ENCODE peak calls at places on chromosomes 16 and 17, in four cellular contexts. H is hepatocyte, B is tibial nerve, N is uterus. S is an unnamed sample.

GRCh38 chr17:19650826-19651225 is 2.3 kb downstream of the ALDH3A2 start:
- DNase-seq in H (no peak), B (no peak), N (no peak), S (no peak)

GRCh38 chr17:47066095-47066494 is 87.0 kb upstream of the RPRML start:
- DNase-seq in H (no peak), B (no peak), N (no peak), S (no peak)

GRCh38 chr16:86495357-86495701 is 15.0 kb upstream of the FOXF1 start:
- DNase-seq in H (no peak), B (no peak), N (no peak), S (no peak)

GRCh38 chr17:60165223-60165622 is 15.4 kb downstream of the CA4 start:
- DNase-seq in H (no peak), B (no peak), N (no peak), S (no peak)

GRCh38 chr16:66690106-66690847 is 6.3 kb downstream of the CMTM4 start:
- DNase-seq in H (no peak), B (no peak), N (no peak), S (no peak)

GRCh38 chr16:69890114-69890890 is 60.8 kb upstream of the CLEC18A start:
- DNase-seq in H (peak; percentile 75), B (peak; percentile 51), N (peak; percentile 46), S (peak; percentile 15)

GRCh38 chr16:66619534-66620418 is 15.3 kb downstream of the CMTM3 start:
- DNase-seq in H (no peak), B (no peak), N (no peak), S (no peak)

GRCh38 chr16:27977966-27978365 is 85.5 kb downstream of the GSG1L start:
- DNase-seq in H (no peak), B (no peak), N (no peak), S (no peak)

GRCh38 chr17:29588017-29588557 is 1.4 kb downstream of the GIT1 start:
- DNase-seq in H (no peak), B (no peak), N (no peak), S (no peak)

GRCh38 chr16:31700200-31700529 is 172.5 kb downstream of the AHSP start:
- DNase-seq in H (no peak), B (no peak), N (no peak), S (no peak)

GRCh38 chr17:54944796-54945195 is 23.7 kb downstream of the COX11 start:
- DNase-seq in H (no peak), B (no peak), N (no peak), S (no peak)

GRCh38 chr16:7509919-7510705 is 177.5 kb downstream of the RBFOX1 start:
- DNase-seq in H (no peak), B (no peak), N (no peak), S (no peak)

GRCh38 chr16:89325861-89326471 is 108.5 kb downstream of the ZNF778 start:
- DNase-seq in H (peak; percentile 73), B (no peak), N (peak; percentile 44), S (no peak)

GRCh38 chr16:49452568-49452967 is 79.0 kb downstream of the C16orf78 start:
- DNase-seq in H (no peak), B (no peak), N (no peak), S (no peak)

GRCh38 chr17:41308918-41309359 is at the start of gene KRTAP16-1:
- DNase-seq in H (no peak), B (no peak), N (no peak), S (no peak)

GRCh38 chr16:17072104-17072503 is 398.7 kb downstream of the XYLT1 start:
- DNase-seq in H (no peak), B (no peak), N (no peak), S (no peak)

GRCh38 chr16:64910351-64910750 is 211.5 kb downstream of the CDH11 start:
- DNase-seq in H (peak; percentile 46), B (peak; percentile 14), N (peak; percentile 22), S (no peak)

GRCh38 chr17:39921323-39921722 is 2.9 kb upstream of the GSDMB start:
- DNase-seq in H (no peak), B (no peak), N (no peak), S (no peak)

GRCh38 chr16:10619271-10619849 is 39.0 kb upstream of the EMP2 start:
- DNase-seq in H (no peak), B (no peak), N (no peak), S (no peak)
- H3K4me3 ChIP-seq in H (no peak overlapping the region), B (peak overlapping the region; percentile 17), N (no peak overlapping the region), S (no peak overlapping the region)

GRCh38 chr17:965311-965989 is 14.1 kb downstream of the NXN start:
- DNase-seq in H (peak; percentile 63), B (no peak), N (no peak), S (no peak)

GRCh38 chr17:967122-967521 is 12.5 kb downstream of the NXN start:
- DNase-seq in H (no peak), B (no peak), N (no peak), S (no peak)

GRCh38 chr17:970388-970768 is 9.2 kb downstream of the NXN start:
- DNase-seq in H (no peak), B (no peak), N (no peak), S (no peak)

GRCh38 chr17:969767-970387 is 9.7 kb downstream of the NXN start:
- DNase-seq in H (peak; percentile 60), B (no peak), N (peak; percentile 43), S (no peak)

DNA sequence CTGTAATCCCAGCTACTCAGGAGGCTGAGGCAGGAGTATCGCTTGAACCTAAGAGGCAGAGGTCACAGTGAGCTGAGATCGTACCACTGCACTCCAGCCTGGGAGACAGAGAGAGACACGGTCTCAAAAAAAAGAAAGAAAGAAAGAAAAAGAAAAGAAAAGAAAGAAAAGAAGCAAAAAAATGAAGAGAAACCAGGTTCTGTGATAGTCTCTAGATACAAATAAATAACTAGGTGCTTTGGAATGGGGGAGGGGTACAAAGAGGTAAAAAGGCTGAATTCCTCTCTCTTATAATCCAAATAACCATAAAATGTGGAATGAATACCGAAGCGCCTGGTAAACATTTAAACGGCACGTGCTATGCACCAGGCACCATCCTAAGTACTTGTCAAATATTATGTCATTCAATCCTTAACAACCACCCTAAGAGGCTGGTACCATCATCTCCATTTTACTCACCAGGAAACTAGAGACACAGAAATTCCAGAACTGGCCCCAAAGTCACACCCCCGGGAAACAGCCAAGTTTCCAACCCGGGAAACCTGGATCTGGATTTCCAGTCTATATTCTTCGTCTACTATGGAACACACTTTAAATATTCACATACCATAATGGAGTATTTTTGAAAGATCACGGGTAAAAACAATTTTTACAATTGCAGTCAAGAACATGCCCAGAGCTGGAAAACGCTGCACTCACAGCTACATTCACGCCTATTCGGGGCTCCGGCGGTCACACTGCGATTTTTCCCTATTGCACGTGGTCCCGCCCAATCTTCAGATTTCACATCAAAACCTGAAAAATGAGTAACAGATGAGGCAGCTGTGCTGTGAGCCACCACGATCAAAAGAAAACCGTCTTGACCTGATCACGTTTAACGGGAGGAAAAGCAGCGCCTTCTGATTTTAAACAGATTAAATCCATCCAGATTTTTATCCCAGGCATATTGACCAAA is 10.5 kb downstream of the NXN start:
- DNase-seq in H (peak; percentile 65), B (no peak), N (no peak), S (no peak)
- H3K4me3 ChIP-seq in H (peak overlapping the region; percentile 16), B (no peak overlapping the region), N (peak overlapping the region; percentile 13), S (peak overlapping the region; percentile 7)

GRCh38 chr17:75487351-75488070 is 27.8 kb downstream of the CASKIN2 start:
- DNase-seq in H (no peak), B (no peak), N (no peak), S (no peak)

GRCh38 chr17:75489511-75489955 is 25.8 kb downstream of the CASKIN2 start:
- DNase-seq in H (no peak), B (no peak), N (no peak), S (no peak)

GRCh38 chr17:75490173-75490743 is 25.1 kb downstream of the CASKIN2 start:
- DNase-seq in H (no peak), B (no peak), N (no peak), S (no peak)

GRCh38 chr17:75486951-75487350 is 28.4 kb downstream of the CASKIN2 start:
- DNase-seq in H (no peak), B (no peak), N (no peak), S (no peak)

DNA sequence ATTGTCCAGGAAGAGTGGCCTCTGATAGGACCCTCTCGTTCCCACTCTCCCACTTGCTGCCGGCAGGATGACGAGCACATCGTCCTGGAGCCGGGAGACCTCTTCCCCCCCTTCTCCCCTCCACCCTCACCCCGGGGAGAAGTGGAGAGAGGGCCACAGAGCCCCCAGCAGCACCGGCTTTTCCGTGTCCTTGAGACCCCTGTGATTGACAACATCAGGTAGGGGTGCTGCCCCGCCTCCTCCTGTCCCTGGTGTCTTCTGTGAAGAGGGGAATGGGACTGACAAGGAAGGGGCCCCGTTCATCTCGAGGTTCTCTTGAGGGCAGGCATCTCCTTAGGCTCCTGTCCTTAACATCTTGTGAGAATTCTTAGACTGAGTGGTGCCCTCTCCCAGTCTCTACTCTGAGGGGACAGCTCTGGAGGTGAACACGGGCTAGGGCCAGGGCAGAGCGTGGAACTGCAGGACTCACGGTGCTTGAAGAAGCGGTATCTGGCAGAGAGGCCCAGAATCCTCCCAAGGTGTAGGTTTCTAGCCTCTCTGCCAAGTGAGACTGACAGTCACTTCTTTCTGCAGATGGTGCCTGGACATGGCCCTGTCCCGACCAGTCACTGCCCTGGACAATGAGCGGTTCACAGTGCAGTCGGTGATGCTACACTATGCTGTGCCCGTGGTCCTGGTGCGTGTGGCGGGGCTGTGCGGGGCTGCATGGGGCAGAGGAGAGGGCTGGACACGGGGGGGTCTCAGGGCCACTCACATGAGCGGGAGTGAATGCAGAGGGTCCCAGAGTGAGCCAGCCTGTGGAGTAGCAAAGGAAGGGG is 26.4 kb downstream of the CASKIN2 start:
- DNase-seq in H (no peak), B (no peak), N (no peak), S (no peak)
- H3K4me3 ChIP-seq in H (no peak overlapping the region), B (no peak overlapping the region), N (no peak overlapping the region), S (no peak overlapping the region)

GRCh38 chr17:80473701-80474100 is 2.7 kb downstream of the NPTX1 start:
- DNase-seq in H (no peak), B (no peak), N (no peak), S (no peak)

GRCh38 chr17:80474231-80474932 is 2.0 kb downstream of the NPTX1 start:
- DNase-seq in H (peak; percentile 46), B (no peak), N (no peak), S (no peak)

GRCh38 chr17:80475949-80476876 is at the start of gene NPTX1:
- DNase-seq in H (peak; percentile 66), B (no peak), N (no peak), S (no peak)

GRCh38 chr17:80476877-80477646 is 655 bp upstream of the NPTX1 start:
- DNase-seq in H (no peak), B (no peak), N (no peak), S (no peak)

DNA sequence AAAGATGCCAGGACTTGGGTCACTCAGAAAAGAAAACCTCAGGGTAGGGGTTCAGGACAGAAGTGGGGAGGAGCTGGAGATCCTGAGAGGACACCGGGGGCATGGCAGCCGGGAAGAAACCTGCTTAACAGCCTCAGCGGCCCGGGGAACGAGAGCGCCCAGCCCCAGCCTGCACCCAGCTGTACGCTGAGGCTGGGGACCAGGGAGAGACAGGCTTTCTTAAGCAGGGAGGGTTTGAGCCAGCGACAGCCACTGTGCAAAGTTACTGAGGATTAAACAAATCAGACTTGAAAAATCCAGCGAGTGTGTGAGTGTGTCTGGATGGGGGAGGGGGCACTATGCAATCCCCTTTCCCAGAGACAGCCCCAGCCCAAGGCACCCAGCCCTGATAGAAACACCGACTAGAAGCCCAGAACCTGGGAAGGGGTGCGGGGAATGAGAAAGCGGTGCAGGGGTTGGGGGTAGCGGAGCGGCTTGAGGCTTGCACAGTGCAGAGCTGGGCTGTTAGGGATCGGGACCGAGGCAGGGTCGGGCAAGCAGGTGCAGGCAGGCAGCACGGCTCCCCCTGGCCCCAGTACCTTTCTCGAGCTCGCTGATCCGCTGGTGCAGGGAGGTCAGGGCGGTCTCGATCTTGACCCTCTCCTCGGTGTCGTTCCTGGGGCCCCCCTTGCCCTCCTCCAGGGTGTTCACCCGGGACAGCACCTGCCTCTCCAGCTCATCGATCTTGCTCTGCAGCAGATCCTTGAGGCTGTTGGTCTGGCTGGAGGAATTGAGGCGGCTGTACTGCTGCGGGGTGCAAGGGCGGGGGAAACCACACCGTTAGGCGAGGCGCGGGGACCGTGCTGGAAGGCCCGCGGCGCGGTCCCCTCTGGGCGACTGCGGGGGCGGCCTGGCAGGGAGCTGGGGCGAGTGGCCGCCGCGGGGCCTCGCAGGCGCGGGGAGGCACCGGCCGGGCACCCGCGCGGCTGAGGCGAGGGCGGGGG is 1.2 kb downstream of the NPTX1 start:
- DNase-seq in H (no peak), B (no peak), N (no peak), S (no peak)
- H3K4me3 ChIP-seq in H (no peak overlapping the region), B (peak overlapping the region; percentile 36), N (peak overlapping the region; percentile 22), S (no peak overlapping the region)

S was measured in epithelial cell of proximal tubule.